ENCODE peak calls at places on chromosomes 16 and 17, in six cellular contexts. K is IMR-90, X is neuronal stem cell, E is H1, H is mesendoderm, Y is mesenchymal stem cell. O is an unnamed sample.

GRCh38 chr16:29023279-29024278 is 38.7 kb downstream of the LAT start:
- DNase-seq in K (peak), Y (peak), H (no peak), X (no peak), E (no peak), O (no peak)

GRCh38 chr17:1573932-1574696 is 11.5 kb upstream of the PITPNA start:
- DNase-seq in K (peak), E (no peak), X (peak), Y (peak), H (peak), O (peak)

GRCh38 chr16:1524366-1524765 is 9.1 kb upstream of the TMEM204 start:
- DNase-seq in E (no peak), Y (no peak), X (no peak), H (no peak), K (no peak), O (no peak)

GRCh38 chr17:28720247-28720996 is 637 bp downstream of the RPL23A start:
- DNase-seq in Y (peak), K (no peak), X (no peak), H (peak), E (no peak), O (no peak)

GRCh38 chr17:45686250-45686649 is 97.9 kb upstream of the CRHR1 start:
- DNase-seq in Y (no peak), E (no peak), X (no peak), K (no peak), H (no peak), O (no peak)

GRCh38 chr17:82457071-82457789 is 1.3 kb upstream of the NARF start:
- DNase-seq in Y (peak), E (no peak), H (no peak), X (no peak), K (no peak), O (no peak)

GRCh38 chr17:14933676-14934075 is 331.4 kb downstream of the PMP22 start:
- DNase-seq in X (no peak), E (no peak), Y (no peak), K (no peak), H (no peak), O (no peak)

GRCh38 chr16:20079106-20079505 is 5.4 kb upstream of the GPR139 start:
- DNase-seq in X (no peak), E (no peak), Y (no peak), K (no peak), H (no peak), O (no peak)

GRCh38 chr17:3812771-3813170 is 11.8 kb upstream of the ITGAE start:
- DNase-seq in Y (no peak), K (no peak), H (peak), X (no peak), E (no peak), O (no peak)

GRCh38 chr17:18280766-18281165 is 20.3 kb downstream of the MIEF2 start:
- DNase-seq in X (no peak), K (peak), Y (no peak), H (no peak), E (no peak), O (no peak)

GRCh38 chr16:15602285-15603044 is 40.5 kb downstream of the MARF1 start:
- DNase-seq in Y (no peak), H (no peak), K (no peak), E (no peak), X (no peak), O (no peak)

GRCh38 chr16:12501727-12502457 is 301.8 kb downstream of the CPPED1 start:
- DNase-seq in H (no peak), K (no peak), X (no peak), E (no peak), Y (no peak), O (no peak)

GRCh38 chr17:39953471-39953888 is 9.3 kb upstream of the GSDMA start:
- DNase-seq in X (no peak), Y (no peak), K (no peak), H (no peak), E (no peak), O (no peak)

GRCh38 chr17:39225308-39225973 is at the start of gene STAC2:
- DNase-seq in E (no peak), X (no peak), K (no peak), H (no peak), Y (no peak), O (no peak)

GRCh38 chr17:13957636-13958035 is 111.7 kb upstream of the COX10 start:
- DNase-seq in Y (peak), H (no peak), E (no peak), X (no peak), K (peak), O (no peak)

GRCh38 chr17:73419896-73420295 is 108.1 kb upstream of the CDC42EP4 start:
- DNase-seq in K (peak), Y (peak), X (no peak), H (no peak), E (no peak), O (no peak)

GRCh38 chr17:5099271-5099670 is 12.4 kb downstream of the ZNF232 start:
- DNase-seq in K (no peak), Y (no peak), E (no peak), X (no peak), H (peak), O (no peak)

GRCh38 chr17:9509236-9509813 is 66.3 kb downstream of the STX8 start:
- DNase-seq in K (no peak), X (no peak), E (no peak), H (no peak), Y (no peak), O (no peak)

GRCh38 chr17:27498615-27499316 is 42.5 kb downstream of the KSR1 start:
- DNase-seq in H (no peak), X (no peak), Y (no peak), E (no peak), K (no peak), O (no peak)

GRCh38 chr17:21283482-21284318 is 811 bp upstream of the MAP2K3 start:
- DNase-seq in H (no peak), X (no peak), Y (peak), E (no peak), K (peak), O (no peak)

GRCh38 chr16:64627781-64628180 is 494.1 kb downstream of the CDH11 start:
- DNase-seq in H (no peak), X (no peak), E (no peak), K (no peak), Y (no peak), O (no peak)

GRCh38 chr17:51461578-51462004 is 201.2 kb downstream of the UTP18 start:
- DNase-seq in K (peak), Y (peak), H (peak), E (peak), X (peak), O (peak)

GRCh38 chr16:15746332-15746731 is 96.3 kb downstream of the NDE1 start:
- DNase-seq in K (no peak), H (no peak), E (no peak), X (no peak), Y (no peak), O (no peak)

GRCh38 chr17:7215652-7216139 is 3.9 kb downstream of the DLG4 start:
- DNase-seq in Y (peak), H (peak), X (no peak), K (peak), E (no peak), O (peak)
- H3K4ac ChIP-seq in Y (no peak), H (no peak), X (no peak), K (peak), E (no peak), O (no peak)

GRCh38 chr17:66809408-66809807 is 25.5 kb upstream of the CACNG5 start:
- DNase-seq in Y (no peak), E (no peak), K (no peak), X (no peak), H (no peak), O (no peak)

GRCh38 chr17:66810951-66811682 is 23.8 kb upstream of the CACNG5 start:
- DNase-seq in Y (no peak), E (no peak), K (no peak), H (no peak), X (no peak), O (no peak)

GRCh38 chr17:66807182-66807581 is 27.7 kb upstream of the CACNG5 start:
- DNase-seq in H (no peak), Y (no peak), E (no peak), K (no peak), X (no peak), O (no peak)

GRCh38 chr17:66803474-66803951 is 31.4 kb upstream of the CACNG5 start:
- DNase-seq in Y (no peak), K (no peak), X (no peak), E (peak), H (no peak), O (peak)

GRCh38 chr17:66805567-66805966 is 29.4 kb upstream of the CACNG5 start:
- DNase-seq in E (no peak), X (no peak), H (no peak), Y (no peak), K (no peak), O (no peak)
- H3K27ac ChIP-seq in E (no peak), X (no peak), H (no peak), Y (no peak), K (no peak), O (no peak)

GRCh38 chr17:77882040-77882439 is 76.5 kb upstream of the TNRC6C start:
- DNase-seq in E (no peak), X (no peak), Y (no peak), H (no peak), K (no peak), O (no peak)

GRCh38 chr17:77882481-77883212 is 75.9 kb upstream of the TNRC6C start:
- DNase-seq in X (no peak), Y (peak), K (peak), H (no peak), E (no peak), O (no peak)

GRCh38 chr17:77880702-77881450 is 77.6 kb upstream of the TNRC6C start:
- DNase-seq in E (no peak), K (no peak), X (no peak), H (no peak), Y (no peak), O (no peak)

GRCh38 chr17:77879896-77880280 is 78.6 kb upstream of the TNRC6C start:
- DNase-seq in X (no peak), Y (no peak), E (no peak), K (no peak), H (no peak), O (no peak)

DNA sequence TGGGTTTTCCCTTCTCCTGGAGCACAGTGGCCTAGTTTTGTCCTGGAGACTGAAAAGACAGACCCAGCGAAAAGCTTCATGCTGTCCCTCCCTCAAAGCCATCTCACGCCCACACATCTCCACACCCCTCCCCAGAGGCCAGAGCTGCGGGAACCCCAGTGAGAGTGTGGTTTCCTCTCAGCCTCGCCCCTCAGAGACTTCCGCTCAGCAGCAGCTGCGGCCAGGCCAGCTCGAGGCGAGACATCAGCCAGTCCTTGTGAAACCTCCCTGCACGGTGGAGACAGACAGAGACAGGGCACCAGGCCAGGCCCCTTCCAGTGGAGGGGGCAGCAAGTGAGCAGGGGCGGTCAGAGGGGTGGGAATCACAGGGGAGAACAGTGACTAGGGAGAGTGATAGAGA is 77.0 kb upstream of the TNRC6C start:
- DNase-seq in Y (peak), E (no peak), K (peak), H (peak), X (no peak), O (no peak)
- H2BK15ac ChIP-seq in Y (no peak), E (no peak), K (no peak), H (no peak), X (peak), O (no peak)

DNA sequence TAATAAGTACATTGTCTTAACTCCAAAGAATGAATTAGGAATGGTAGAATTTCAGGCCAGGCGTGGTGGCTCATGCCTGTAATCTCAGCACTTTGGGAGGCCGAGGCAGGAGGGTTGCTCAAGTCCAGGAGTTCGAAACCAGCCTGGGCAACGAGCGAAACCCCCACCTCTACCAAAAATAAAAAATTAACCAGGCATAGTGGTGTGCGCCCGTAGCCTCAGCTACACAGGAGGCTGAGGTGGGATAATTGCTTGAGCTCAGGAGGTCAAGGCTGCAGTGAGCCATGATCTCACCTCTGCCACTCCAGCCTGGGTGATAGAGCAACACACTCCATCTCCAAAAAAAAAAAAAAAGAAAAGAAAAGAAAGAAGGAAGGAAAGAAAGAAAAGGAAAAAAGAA is 18.5 kb upstream of the BBS2 start:
- DNase-seq in Y (no peak), K (no peak), X (no peak), H (no peak), E (no peak), O (no peak)
- H3K4ac ChIP-seq in Y (no peak), K (no peak), X (no peak), H (no peak), E (no peak), O (no peak)

DNA sequence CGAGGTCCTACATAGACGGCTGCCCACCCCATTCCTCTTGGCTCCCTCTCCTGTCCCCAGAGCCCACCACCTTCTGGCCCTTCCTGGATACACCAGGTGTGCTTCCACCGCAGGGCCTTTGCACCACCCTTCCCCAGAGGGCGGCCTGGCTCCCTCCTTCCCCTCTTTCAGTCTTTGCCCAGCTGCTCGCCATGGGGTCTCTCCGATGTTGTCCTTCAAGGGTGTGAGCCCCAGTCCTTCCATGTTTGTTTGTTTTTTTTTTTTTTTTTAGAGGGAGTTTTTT is 4.1 kb downstream of the RNF213 start:
- DNase-seq in X (no peak), Y (no peak), K (no peak), E (no peak), H (no peak), O (no peak)
- H3K27ac ChIP-seq in X (no peak), Y (no peak), K (no peak), E (no peak), H (no peak), O (no peak)

DNA sequence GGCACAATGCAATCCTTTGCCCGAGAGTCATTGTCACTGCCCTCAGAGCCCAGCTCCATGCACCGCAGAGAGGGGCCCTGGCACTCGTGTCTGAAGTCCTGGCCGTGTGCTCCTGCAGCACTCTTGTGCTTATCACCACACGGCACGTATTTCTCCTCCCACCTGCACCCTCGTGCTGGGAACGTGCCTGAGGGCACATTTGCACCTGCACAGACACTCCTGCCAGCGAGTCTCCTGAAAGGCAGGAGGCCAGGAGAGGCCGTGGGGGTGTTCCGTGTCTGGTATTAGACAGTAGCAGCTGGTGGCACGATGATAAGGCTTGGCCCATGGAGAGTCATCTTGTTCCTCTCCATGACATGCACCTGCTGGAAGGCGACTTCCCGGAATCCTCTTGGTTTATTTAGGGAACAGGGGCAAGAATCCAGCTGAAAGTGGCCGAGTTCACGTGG is 3.4 kb upstream of the ACSF3 start:
- DNase-seq in H (no peak), Y (no peak), K (no peak), X (no peak), E (no peak), O (no peak)
- H2BK15ac ChIP-seq in H (no peak), Y (no peak), K (no peak), X (peak), E (no peak), O (no peak)

GRCh38 chr17:16866436-16866835 is 105.5 kb downstream of the TNFRSF13B start:
- DNase-seq in E (no peak), X (no peak), H (no peak), Y (no peak), K (no peak), O (no peak)
- H3K4ac ChIP-seq in E (no peak), X (no peak), H (no peak), Y (no peak), K (no peak), O (no peak)

DNA sequence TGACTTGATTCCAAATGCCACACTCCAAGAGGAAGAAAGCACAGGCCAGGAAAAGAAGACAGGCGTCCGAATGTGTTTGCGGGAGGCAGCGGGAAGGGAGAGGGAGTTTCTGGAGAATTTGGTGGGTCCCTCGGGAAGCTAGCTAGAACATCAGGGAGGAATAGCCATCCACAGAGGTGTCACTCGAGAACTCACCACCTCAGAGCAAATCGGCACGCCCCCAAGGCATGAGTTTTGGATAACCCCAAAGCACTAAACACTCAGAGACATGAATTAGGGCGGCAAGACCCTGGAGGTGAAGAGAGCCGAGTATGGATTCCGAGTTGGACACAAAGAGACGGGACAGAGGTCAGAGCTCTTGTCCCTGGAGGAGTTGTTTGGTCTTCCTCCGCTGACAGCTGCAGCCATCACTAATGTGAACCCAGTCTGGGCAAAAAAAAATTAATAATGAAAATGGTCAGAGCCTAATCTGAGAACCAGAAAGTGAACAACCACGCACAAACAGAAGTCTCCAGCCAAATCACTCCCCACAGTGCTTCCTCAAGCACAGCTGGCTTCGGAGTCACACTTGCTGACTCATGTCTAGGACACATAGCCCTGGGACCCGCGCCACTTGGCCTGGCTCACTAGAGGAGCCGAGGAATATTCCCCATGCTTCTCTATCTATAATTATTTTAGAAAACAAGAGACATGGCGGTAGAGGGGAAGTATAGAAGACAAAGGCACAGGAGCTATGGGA is 109.3 kb downstream of the ZFHX3 start:
- DNase-seq in K (peak), Y (peak), H (no peak), X (no peak), E (no peak), O (no peak)
- H3K27ac ChIP-seq in K (peak), Y (no peak), H (no peak), X (peak), E (no peak), O (no peak)

O was measured in H9.